ENCODE peak calls at places on chromosomes 1 and 21, in seven cellular contexts. M is neural crest cell, B is RWPE1, G is brain microvascular endothelial cell, S is lung microvascular endothelial cell, Z is epithelial cell of prostate, R is H4. A is an unnamed sample.

GRCh38 chr1:56563568-56563967 is 15.8 kb downstream of the PLPP3 start:
- DNase-seq in M (no peak), B (no peak), G (no peak), S (no peak), Z (no peak), R (no peak), A (no peak)

GRCh38 chr1:32400876-32401631 is 6.8 kb upstream of the BSDC1 start:
- DNase-seq in M (peak), B (peak), G (peak), S (peak), Z (no peak), R (peak), A (peak)

GRCh38 chr1:109395602-109396512 is 1.9 kb downstream of the SORT1 start:
- DNase-seq in M (no peak), B (no peak), G (peak), S (no peak), Z (no peak), R (no peak), A (no peak)

GRCh38 chr1:59272507-59272906 is 24.4 kb upstream of the FGGY start:
- DNase-seq in M (no peak), B (peak), G (peak), S (peak), Z (no peak), R (no peak), A (no peak)

GRCh38 chr1:246151796-246152434 is 355.2 kb downstream of the SMYD3 start:
- DNase-seq in M (no peak), B (no peak), G (peak), S (no peak), Z (no peak), R (no peak), A (no peak)

GRCh38 chr1:230125633-230126528 is 58.8 kb downstream of the GALNT2 start:
- DNase-seq in M (no peak), B (peak), G (no peak), S (no peak), Z (no peak), R (no peak), A (no peak)

GRCh38 chr1:172775598-172776570 is 117.0 kb downstream of the FASLG start:
- DNase-seq in M (no peak), B (peak), G (no peak), S (no peak), Z (no peak), R (no peak), A (no peak)

GRCh38 chr1:173669491-173669941 is at the start of gene ANKRD45:
- DNase-seq in M (peak), B (peak), G (peak), S (peak), Z (no peak), R (no peak), A (no peak)

GRCh38 chr1:117642963-117643362 is 37.1 kb downstream of the TENT5C start:
- DNase-seq in M (no peak), B (no peak), G (no peak), S (no peak), Z (no peak), R (no peak), A (no peak)

GRCh38 chr1:169161512-169162194 is 55.2 kb downstream of the ATP1B1 start:
- DNase-seq in M (no peak), B (peak), G (no peak), S (no peak), Z (no peak), R (no peak), A (no peak)

GRCh38 chr1:40630488-40631223 is 34.8 kb downstream of the RIMS3 start:
- DNase-seq in M (peak), B (no peak), G (peak), S (peak), Z (no peak), R (peak), A (peak)

GRCh38 chr1:186183970-186184628 is 191.0 kb downstream of the TPR start:
- DNase-seq in M (no peak), B (no peak), G (no peak), S (no peak), Z (no peak), R (peak), A (no peak)

GRCh38 chr1:11913291-11913690 is 12.9 kb downstream of the KIAA2013 start:
- DNase-seq in M (no peak), B (no peak), G (no peak), S (no peak), Z (no peak), R (no peak), A (no peak)

GRCh38 chr1:61524206-61524605 is 200.7 kb downstream of the TM2D1 start:
- DNase-seq in M (no peak), B (no peak), G (no peak), S (no peak), Z (no peak), R (no peak), A (no peak)

GRCh38 chr21:46055863-46056281 is 42.0 kb upstream of the COL6A2 start:
- DNase-seq in M (no peak), B (no peak), G (no peak), S (no peak), Z (no peak), R (no peak), A (no peak)

GRCh38 chr1:75338974-75339483 is 204.8 kb downstream of the LHX8 start:
- DNase-seq in M (no peak), B (no peak), G (no peak), S (no peak), Z (no peak), R (no peak), A (no peak)

GRCh38 chr1:236795757-236796719 is 946 bp downstream of the MTR start:
- DNase-seq in M (no peak), B (peak), G (peak), S (peak), Z (no peak), R (no peak), A (no peak)

GRCh38 chr1:117959364-117959763 is 29.8 kb downstream of the WDR3 start:
- DNase-seq in M (no peak), B (no peak), G (no peak), S (no peak), Z (no peak), R (peak), A (no peak)

GRCh38 chr1:176043537-176043936 is 163.5 kb downstream of the COP1 start:
- DNase-seq in M (no peak), B (no peak), G (no peak), S (no peak), Z (no peak), R (no peak), A (no peak)

GRCh38 chr21:30463713-30464112 is 16.5 kb downstream of the KRTAP19-1 start:
- DNase-seq in M (no peak), B (peak), G (no peak), S (no peak), Z (no peak), R (peak), A (no peak)

GRCh38 chr21:31397515-31397926 is 53.5 kb upstream of the TIAM1 start:
- DNase-seq in M (no peak), B (no peak), G (no peak), S (no peak), Z (no peak), R (no peak), A (no peak)

GRCh38 chr1:206461602-206462455 is 8.4 kb upstream of the IKBKE start:
- DNase-seq in M (peak), B (peak), G (peak), S (peak), Z (no peak), R (peak), A (peak)

GRCh38 chr1:54069792-54070548 is 16.6 kb downstream of the TCEANC2 start:
- DNase-seq in M (no peak), B (peak), G (peak), S (peak), Z (no peak), R (peak), A (peak)

GRCh38 chr1:43619996-43620920 is 29.7 kb upstream of the KDM4A start:
- DNase-seq in M (no peak), B (no peak), G (no peak), S (no peak), Z (no peak), R (no peak), A (no peak)

GRCh38 chr1:8094481-8095241 is 68.6 kb upstream of the ERRFI1 start:
- DNase-seq in M (no peak), B (peak), G (peak), S (peak), Z (peak), R (peak), A (no peak)

GRCh38 chr1:99139876-99140275 is 124.4 kb upstream of the PLPPR4 start:
- DNase-seq in M (no peak), B (no peak), G (no peak), S (no peak), Z (no peak), R (peak), A (no peak)

GRCh38 chr1:150572918-150573647 is 6.3 kb downstream of the MCL1 start:
- DNase-seq in M (no peak), B (no peak), G (no peak), S (peak), Z (no peak), R (peak), A (no peak)

GRCh38 chr1:188670837-188671236 is 1806.8 kb downstream of the BRINP3 start:
- DNase-seq in M (no peak), B (peak), G (no peak), S (peak), Z (peak), R (peak), A (no peak)

GRCh38 chr21:41501919-41502318 is 6.0 kb downstream of the TMPRSS2 start:
- DNase-seq in M (no peak), B (no peak), G (no peak), S (no peak), Z (no peak), R (peak), A (peak)

GRCh38 chr1:233518344-233518743 is 95.6 kb upstream of the KCNK1 start:
- DNase-seq in M (peak), B (peak), G (no peak), S (no peak), Z (no peak), R (peak), A (peak)

GRCh38 chr1:212774584-212774983 is 17.0 kb downstream of the NSL1 start:
- DNase-seq in M (no peak), B (no peak), G (peak), S (peak), Z (no peak), R (peak), A (no peak)

GRCh38 chr1:64880449-64880848 is 85.9 kb downstream of the JAK1 start:
- DNase-seq in M (no peak), B (no peak), G (no peak), S (no peak), Z (no peak), R (no peak), A (no peak)

GRCh38 chr1:19042675-19043578 is 86.5 kb upstream of the IFFO2 start:
- DNase-seq in M (no peak), B (no peak), G (no peak), S (no peak), Z (no peak), R (no peak), A (no peak)

GRCh38 chr1:167328306-167328705 is 107.6 kb downstream of the POU2F1 start:
- DNase-seq in M (no peak), B (no peak), G (no peak), S (no peak), Z (no peak), R (no peak), A (no peak)

A was measured in H54.